ENCODE peak calls at places on chromosomes 11 and 22, in nine cellular contexts. One of them, this sample, is unnamed.
A peak's percentile ranks its signal among the peaks of the same experiment; 100 is the strongest.

GRCh38 chr22:24894220-24894975 is 52.1 kb downstream of the LHFPL7 start:
- DNase-seq in HCT116: peak; percentile 89
- DNase-seq in body of pancreas: peak; percentile 98
- DNase-seq in CD4-positive, alpha-beta T cell: no peak
- DNase-seq in aorta: peak; percentile 91
- DNase-seq in IMR-90: peak; percentile 68
- DNase-seq in astrocyte: peak; percentile 96
- DNase-seq in Peyer's patch: peak; percentile 82
- DNase-seq in PC-9: peak; percentile 81
- DNase-seq in this sample: peak; percentile 83

GRCh38 chr22:28116261-28116673 is 197.2 kb upstream of the PITPNB start:
- DNase-seq in HCT116: no peak
- DNase-seq in body of pancreas: peak; percentile 55
- DNase-seq in CD4-positive, alpha-beta T cell: no peak
- DNase-seq in aorta: peak; percentile 80
- DNase-seq in IMR-90: peak; percentile 90
- DNase-seq in astrocyte: peak; percentile 99
- DNase-seq in Peyer's patch: no peak
- DNase-seq in PC-9: peak; percentile 39
- DNase-seq in this sample: peak; percentile 28

GRCh38 chr11:101438126-101438525 is 145.7 kb downstream of the TRPC6 start:
- DNase-seq in HCT116: no peak
- DNase-seq in body of pancreas: no peak
- DNase-seq in CD4-positive, alpha-beta T cell: no peak
- DNase-seq in aorta: no peak
- DNase-seq in IMR-90: no peak
- DNase-seq in astrocyte: no peak
- DNase-seq in Peyer's patch: no peak
- DNase-seq in PC-9: no peak
- DNase-seq in this sample: no peak

GRCh38 chr11:3905080-3905953 is 49.9 kb downstream of the STIM1 start:
- DNase-seq in HCT116: peak; percentile 34
- DNase-seq in body of pancreas: peak; percentile 38
- DNase-seq in CD4-positive, alpha-beta T cell: peak; percentile 53
- DNase-seq in aorta: no peak
- DNase-seq in IMR-90: peak; percentile 76
- DNase-seq in astrocyte: peak; percentile 79
- DNase-seq in Peyer's patch: no peak
- DNase-seq in PC-9: peak; percentile 67
- DNase-seq in this sample: no peak

GRCh38 chr11:64994318-64994717 is 2.5 kb downstream of the BATF2 start:
- DNase-seq in HCT116: no peak
- DNase-seq in body of pancreas: no peak
- DNase-seq in CD4-positive, alpha-beta T cell: no peak
- DNase-seq in aorta: no peak
- DNase-seq in IMR-90: no peak
- DNase-seq in astrocyte: no peak
- DNase-seq in Peyer's patch: no peak
- DNase-seq in PC-9: no peak
- DNase-seq in this sample: no peak

GRCh38 chr11:62269654-62270278 is at the start of gene SCGB2A2:
- DNase-seq in HCT116: peak; percentile 8
- DNase-seq in body of pancreas: peak; percentile 31
- DNase-seq in CD4-positive, alpha-beta T cell: no peak
- DNase-seq in aorta: no peak
- DNase-seq in IMR-90: no peak
- DNase-seq in astrocyte: no peak
- DNase-seq in Peyer's patch: no peak
- DNase-seq in PC-9: no peak
- DNase-seq in this sample: no peak

GRCh38 chr11:31799036-31799793 is 11.9 kb downstream of the PAX6 start:
- DNase-seq in HCT116: no peak
- DNase-seq in body of pancreas: no peak
- DNase-seq in CD4-positive, alpha-beta T cell: no peak
- DNase-seq in aorta: no peak
- DNase-seq in IMR-90: no peak
- DNase-seq in astrocyte: no peak
- DNase-seq in Peyer's patch: no peak
- DNase-seq in PC-9: no peak
- DNase-seq in this sample: no peak

GRCh38 chr11:113896156-113896879 is 8.3 kb upstream of the HTR3B start:
- DNase-seq in HCT116: peak; percentile 10
- DNase-seq in body of pancreas: peak; percentile 51
- DNase-seq in CD4-positive, alpha-beta T cell: peak; percentile 18
- DNase-seq in aorta: no peak
- DNase-seq in IMR-90: peak; percentile 22
- DNase-seq in astrocyte: no peak
- DNase-seq in Peyer's patch: no peak
- DNase-seq in PC-9: no peak
- DNase-seq in this sample: peak; percentile 50

GRCh38 chr11:102469196-102469821 is 16.7 kb upstream of the TMEM123 start:
- DNase-seq in HCT116: no peak
- DNase-seq in body of pancreas: peak; percentile 39
- DNase-seq in CD4-positive, alpha-beta T cell: no peak
- DNase-seq in aorta: no peak
- DNase-seq in IMR-90: peak; percentile 62
- DNase-seq in astrocyte: peak; percentile 56
- DNase-seq in Peyer's patch: no peak
- DNase-seq in PC-9: no peak
- DNase-seq in this sample: no peak

DNA sequence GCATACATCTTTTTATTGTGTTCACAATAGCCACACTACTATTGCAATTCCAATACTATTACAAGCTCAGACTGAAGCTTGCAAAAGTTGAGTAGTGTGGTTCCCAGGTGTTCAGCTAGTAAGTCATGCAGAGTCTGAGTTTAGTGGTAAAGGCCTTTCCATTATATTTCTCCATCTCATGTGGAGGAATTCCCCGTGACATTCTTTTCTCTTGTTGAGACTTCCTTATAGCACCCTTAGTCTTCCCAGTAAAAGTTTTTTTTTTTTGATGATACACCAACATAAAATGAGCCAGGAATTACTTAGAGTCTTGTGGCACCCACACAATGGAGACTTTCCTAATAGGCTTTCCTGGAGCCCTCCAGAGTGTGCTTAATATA is 110.8 kb downstream of the UVRAG start:
- DNase-seq in HCT116: no peak
- DNase-seq in body of pancreas: no peak
- DNase-seq in CD4-positive, alpha-beta T cell: no peak
- DNase-seq in aorta: no peak
- DNase-seq in IMR-90: peak; percentile 28
- DNase-seq in astrocyte: peak; percentile 56
- DNase-seq in Peyer's patch: no peak
- DNase-seq in PC-9: no peak
- DNase-seq in this sample: no peak
- H3K27ac ChIP-seq in HCT116: no peak overlapping the region
- H3K27ac ChIP-seq in body of pancreas: no peak overlapping the region
- H3K27ac ChIP-seq in CD4-positive, alpha-beta T cell: no peak overlapping the region
- H3K27ac ChIP-seq in aorta: no peak overlapping the region
- H3K27ac ChIP-seq in IMR-90: no peak overlapping the region
- H3K27ac ChIP-seq in astrocyte: no peak overlapping the region
- H3K27ac ChIP-seq in Peyer's patch: no peak overlapping the region
- H3K27ac ChIP-seq in PC-9: no peak overlapping the region
- H3K27ac ChIP-seq in this sample: no peak overlapping the region

GRCh38 chr11:47164321-47164720 is 12.4 kb downstream of the ARFGAP2 start:
- DNase-seq in HCT116: no peak
- DNase-seq in body of pancreas: no peak
- DNase-seq in CD4-positive, alpha-beta T cell: no peak
- DNase-seq in aorta: no peak
- DNase-seq in IMR-90: no peak
- DNase-seq in astrocyte: no peak
- DNase-seq in Peyer's patch: no peak
- DNase-seq in PC-9: no peak
- DNase-seq in this sample: no peak

GRCh38 chr11:47163898-47164297 is 12.8 kb downstream of the ARFGAP2 start:
- DNase-seq in HCT116: no peak
- DNase-seq in body of pancreas: no peak
- DNase-seq in CD4-positive, alpha-beta T cell: no peak
- DNase-seq in aorta: no peak
- DNase-seq in IMR-90: no peak
- DNase-seq in astrocyte: no peak
- DNase-seq in Peyer's patch: no peak
- DNase-seq in PC-9: no peak
- DNase-seq in this sample: no peak

GRCh38 chr11:47166368-47166767 is 10.3 kb downstream of the ARFGAP2 start:
- DNase-seq in HCT116: no peak
- DNase-seq in body of pancreas: no peak
- DNase-seq in CD4-positive, alpha-beta T cell: no peak
- DNase-seq in aorta: no peak
- DNase-seq in IMR-90: no peak
- DNase-seq in astrocyte: no peak
- DNase-seq in Peyer's patch: no peak
- DNase-seq in PC-9: no peak
- DNase-seq in this sample: no peak

GRCh38 chr11:47163198-47163597 is 13.5 kb downstream of the ARFGAP2 start:
- DNase-seq in HCT116: no peak
- DNase-seq in body of pancreas: no peak
- DNase-seq in CD4-positive, alpha-beta T cell: no peak
- DNase-seq in aorta: no peak
- DNase-seq in IMR-90: no peak
- DNase-seq in astrocyte: no peak
- DNase-seq in Peyer's patch: no peak
- DNase-seq in PC-9: no peak
- DNase-seq in this sample: no peak

DNA sequence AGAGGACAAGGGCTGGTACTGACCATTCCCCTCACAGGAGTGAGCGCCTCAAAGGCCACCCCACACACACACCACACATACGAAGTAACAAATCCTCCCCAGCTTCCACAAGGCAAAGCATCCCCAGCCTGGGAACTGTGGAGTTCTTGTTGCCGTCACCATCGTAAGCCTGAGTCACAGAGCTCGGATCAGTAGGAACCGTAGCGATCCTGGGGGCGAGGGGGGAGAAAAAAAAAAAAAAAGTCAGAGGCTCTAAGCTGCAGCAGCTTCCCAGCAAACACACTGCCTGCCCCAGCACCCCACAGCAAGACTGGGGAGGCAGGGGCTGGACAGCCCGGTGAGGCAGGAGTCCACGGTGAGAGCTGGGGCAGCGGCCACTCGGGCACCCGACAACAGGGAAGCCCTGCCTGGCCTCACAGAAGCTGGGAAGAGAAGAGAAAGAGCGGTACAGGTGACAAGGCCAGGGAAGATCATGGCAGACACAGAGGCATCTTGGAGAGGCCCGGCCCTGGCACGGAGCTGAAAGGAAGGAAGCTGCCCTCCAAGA is 11.3 kb downstream of the ARFGAP2 start:
- DNase-seq in HCT116: no peak
- DNase-seq in body of pancreas: no peak
- DNase-seq in CD4-positive, alpha-beta T cell: no peak
- DNase-seq in aorta: no peak
- DNase-seq in IMR-90: no peak
- DNase-seq in astrocyte: no peak
- DNase-seq in Peyer's patch: no peak
- DNase-seq in PC-9: no peak
- DNase-seq in this sample: no peak
- H3K27ac ChIP-seq in HCT116: no peak overlapping the region
- H3K27ac ChIP-seq in body of pancreas: no peak overlapping the region
- H3K27ac ChIP-seq in CD4-positive, alpha-beta T cell: no peak overlapping the region
- H3K27ac ChIP-seq in aorta: no peak overlapping the region
- H3K27ac ChIP-seq in IMR-90: no peak overlapping the region
- H3K27ac ChIP-seq in astrocyte: no peak overlapping the region
- H3K27ac ChIP-seq in Peyer's patch: no peak overlapping the region
- H3K27ac ChIP-seq in PC-9: no peak overlapping the region
- H3K27ac ChIP-seq in this sample: no peak overlapping the region

DNA sequence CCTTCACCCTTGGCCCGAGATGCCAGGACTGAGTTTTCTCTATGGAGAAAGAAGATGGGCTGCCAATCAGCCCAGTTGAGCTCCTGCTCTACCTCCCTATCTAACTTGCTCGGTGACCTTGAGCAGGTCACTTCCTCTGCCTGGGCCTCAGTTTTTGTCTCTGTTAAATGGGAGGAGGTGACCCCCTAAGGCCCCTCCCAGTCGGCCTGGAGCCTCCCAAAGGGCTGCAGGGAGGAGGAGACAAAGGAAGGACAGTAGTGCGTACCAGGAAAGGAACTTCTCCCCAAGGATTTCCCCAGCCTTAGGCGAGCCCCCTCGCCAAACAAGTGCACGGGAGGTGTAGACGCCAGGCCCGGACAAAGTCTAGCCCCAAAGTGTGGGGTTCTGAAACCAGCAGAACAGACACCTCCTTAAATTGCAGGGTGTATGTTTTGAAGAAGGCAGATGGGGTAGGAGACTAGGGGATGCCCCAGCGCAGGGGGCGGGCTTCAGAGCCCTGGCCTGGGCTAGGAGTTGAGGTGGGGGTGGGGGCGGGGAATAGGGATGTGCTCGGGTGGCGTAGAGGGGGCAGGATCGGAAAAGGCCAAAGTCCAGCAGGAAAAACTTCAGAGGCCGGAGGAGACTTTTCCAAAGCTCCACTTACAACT is 1.0 kb downstream of the CBX7 start:
- DNase-seq in HCT116: no peak
- DNase-seq in body of pancreas: no peak
- DNase-seq in CD4-positive, alpha-beta T cell: no peak
- DNase-seq in aorta: no peak
- DNase-seq in IMR-90: no peak
- DNase-seq in astrocyte: no peak
- DNase-seq in Peyer's patch: no peak
- DNase-seq in PC-9: no peak
- DNase-seq in this sample: peak; percentile 48
- H3K27ac ChIP-seq in HCT116: no peak overlapping the region
- H3K27ac ChIP-seq in body of pancreas: peak overlapping the region; percentile 90
- H3K27ac ChIP-seq in CD4-positive, alpha-beta T cell: peak overlapping the region; percentile 80
- H3K27ac ChIP-seq in aorta: no peak overlapping the region
- H3K27ac ChIP-seq in IMR-90: no peak overlapping the region
- H3K27ac ChIP-seq in astrocyte: no peak overlapping the region
- H3K27ac ChIP-seq in Peyer's patch: peak overlapping the region; percentile 90
- H3K27ac ChIP-seq in PC-9: no peak overlapping the region
- H3K27ac ChIP-seq in this sample: peak overlapping the region; percentile 94

GRCh38 chr11:46475041-46475925 is 83.7 kb upstream of the CHRM4 start:
- DNase-seq in HCT116: no peak
- DNase-seq in body of pancreas: no peak
- DNase-seq in CD4-positive, alpha-beta T cell: no peak
- DNase-seq in aorta: no peak
- DNase-seq in IMR-90: no peak
- DNase-seq in astrocyte: no peak
- DNase-seq in Peyer's patch: no peak
- DNase-seq in PC-9: no peak
- DNase-seq in this sample: no peak

GRCh38 chr11:46477136-46477535 is 85.6 kb upstream of the CHRM4 start:
- DNase-seq in HCT116: no peak
- DNase-seq in body of pancreas: no peak
- DNase-seq in CD4-positive, alpha-beta T cell: no peak
- DNase-seq in aorta: no peak
- DNase-seq in IMR-90: no peak
- DNase-seq in astrocyte: no peak
- DNase-seq in Peyer's patch: no peak
- DNase-seq in PC-9: no peak
- DNase-seq in this sample: no peak

GRCh38 chr11:46471943-46472661 is 80.5 kb upstream of the CHRM4 start:
- DNase-seq in HCT116: peak; percentile 4
- DNase-seq in body of pancreas: no peak
- DNase-seq in CD4-positive, alpha-beta T cell: no peak
- DNase-seq in aorta: no peak
- DNase-seq in IMR-90: no peak
- DNase-seq in astrocyte: no peak
- DNase-seq in Peyer's patch: no peak
- DNase-seq in PC-9: no peak
- DNase-seq in this sample: no peak

GRCh38 chr11:46475926-46476545 is 84.5 kb upstream of the CHRM4 start:
- DNase-seq in HCT116: no peak
- DNase-seq in body of pancreas: no peak
- DNase-seq in CD4-positive, alpha-beta T cell: no peak
- DNase-seq in aorta: no peak
- DNase-seq in IMR-90: no peak
- DNase-seq in astrocyte: no peak
- DNase-seq in Peyer's patch: no peak
- DNase-seq in PC-9: no peak
- DNase-seq in this sample: no peak

GRCh38 chr11:46472662-46472994 is 81.1 kb upstream of the CHRM4 start:
- DNase-seq in HCT116: peak; percentile 12
- DNase-seq in body of pancreas: peak; percentile 43
- DNase-seq in CD4-positive, alpha-beta T cell: no peak
- DNase-seq in aorta: no peak
- DNase-seq in IMR-90: no peak
- DNase-seq in astrocyte: no peak
- DNase-seq in Peyer's patch: peak; percentile 68
- DNase-seq in PC-9: peak; percentile 20
- DNase-seq in this sample: no peak
- H3K27ac ChIP-seq in HCT116: no peak overlapping the region
- H3K27ac ChIP-seq in body of pancreas: no peak overlapping the region
- H3K27ac ChIP-seq in CD4-positive, alpha-beta T cell: no peak overlapping the region
- H3K27ac ChIP-seq in aorta: no peak overlapping the region
- H3K27ac ChIP-seq in IMR-90: no peak overlapping the region
- H3K27ac ChIP-seq in astrocyte: no peak overlapping the region
- H3K27ac ChIP-seq in Peyer's patch: peak overlapping the region; percentile 68
- H3K27ac ChIP-seq in PC-9: peak overlapping the region; percentile 28
- H3K27ac ChIP-seq in this sample: no peak overlapping the region

This sample was measured in ovary.